ENCODE peak calls at places on chromosomes 5 and 9, in seven cellular contexts. W is stimulated activated CD8-positive, alpha-beta memory T cell treated with anti-CD3 and anti-CD28 coated beads, Interleukin-4, amount 100 ng/mL, for 1 hour; D is non-pigmented ciliary epithelial cell; I is activated CD8-positive, alpha-beta memory T cell treated with anti-CD3 and anti-CD28 coated beads for 48 hours; L is right cardiac atrium; Y is GM23248; C is lower lobe of right lung. V is an unnamed sample.

GRCh38 chr5:34684281-34684979 is 28.3 kb downstream of the RAI14 start:
- DNase-seq in I (no peak), D (no peak), L (no peak), Y (peak), W (no peak), C (no peak), V (peak)

GRCh38 chr5:42842860-42843641 is 31.4 kb upstream of the SELENOP start:
- DNase-seq in I (no peak), C (no peak), Y (peak), L (no peak), W (no peak), D (no peak), V (no peak)

GRCh38 chr9:122394265-122395242 is 23.7 kb downstream of the PTGS1 start:
- DNase-seq in C (no peak), L (peak), Y (peak), I (no peak), W (no peak), D (peak), V (no peak)

GRCh38 chr5:77972545-77973252 is 196.6 kb upstream of the TBCA start:
- DNase-seq in L (peak), I (no peak), C (no peak), D (no peak), W (no peak), Y (peak), V (peak)

GRCh38 chr9:108411632-108412031 is 444.2 kb downstream of the ACTL7B start:
- DNase-seq in Y (no peak), L (no peak), C (no peak), D (no peak), W (no peak), I (no peak), V (no peak)

GRCh38 chr9:110954822-110955291 is 83.4 kb downstream of the LPAR1 start:
- DNase-seq in I (no peak), W (no peak), D (no peak), Y (no peak), C (no peak), L (no peak), V (no peak)

GRCh38 chr5:149210968-149211495 is 60.6 kb upstream of the AFAP1L1 start:
- DNase-seq in I (no peak), Y (no peak), C (no peak), W (no peak), D (no peak), L (no peak), V (no peak)

GRCh38 chr9:3088166-3088702 is 244.3 kb upstream of the PUM3 start:
- DNase-seq in L (peak), C (no peak), D (no peak), Y (no peak), I (no peak), W (no peak), V (no peak)

GRCh38 chr5:66246621-66247020 is 102.5 kb downstream of the SREK1 start:
- DNase-seq in D (peak), Y (peak), W (no peak), L (no peak), I (no peak), C (no peak), V (peak)

GRCh38 chr5:107796797-107797196 is 126.1 kb upstream of the EFNA5 start:
- DNase-seq in Y (peak), C (no peak), L (no peak), I (no peak), W (no peak), D (no peak), V (no peak)

GRCh38 chr5:11904270-11904906 is at the start of gene CTNND2:
- DNase-seq in D (no peak), Y (peak), C (peak), I (no peak), L (peak), W (no peak), V (peak)

GRCh38 chr5:171953860-171954701 is 52.4 kb downstream of the FBXW11 start:
- DNase-seq in L (no peak), I (no peak), D (peak), W (no peak), Y (peak), C (no peak), V (peak)

GRCh38 chr9:109176386-109176785 is 9.3 kb upstream of the FRRS1L start:
- DNase-seq in D (no peak), C (no peak), L (no peak), Y (no peak), W (no peak), I (no peak), V (no peak)

GRCh38 chr5:27594141-27594540 is 555.8 kb upstream of the CDH9 start:
- DNase-seq in I (no peak), W (no peak), D (no peak), Y (no peak), L (no peak), C (no peak), V (no peak)

GRCh38 chr5:82991678-82992323 is 85.4 kb downstream of the TMEM167A start:
- DNase-seq in I (no peak), W (no peak), Y (no peak), L (no peak), C (no peak), D (no peak), V (no peak)

GRCh38 chr9:134217431-134218210 is 53.3 kb upstream of the RNU6ATAC start:
- DNase-seq in L (peak), Y (no peak), W (no peak), I (no peak), D (no peak), C (no peak), V (no peak)

GRCh38 chr5:78574731-78575161 is 73.8 kb downstream of the LHFPL2 start:
- DNase-seq in D (no peak), I (no peak), W (no peak), C (no peak), L (no peak), Y (peak), V (peak)

GRCh38 chr9:125513634-125514413 is 193.2 kb downstream of the MAPKAP1 start:
- DNase-seq in Y (peak), I (no peak), C (peak), D (no peak), W (no peak), L (peak), V (peak)

GRCh38 chr5:100634937-100635336 is 99.8 kb downstream of the FAM174A start:
- DNase-seq in I (no peak), L (no peak), D (no peak), C (no peak), W (no peak), Y (peak), V (no peak)

GRCh38 chr9:101448680-101449070 is 13.1 kb upstream of the ALDOB start:
- DNase-seq in D (no peak), W (no peak), C (no peak), L (no peak), I (no peak), Y (no peak), V (no peak)

GRCh38 chr9:86354882-86355399 is 731 bp upstream of the TUT7 start:
- DNase-seq in L (no peak), Y (peak), D (no peak), I (no peak), C (no peak), W (no peak), V (no peak)

V was measured in astrocyte of the hippocampus.